ENCODE peak calls at places on chromosomes 5 and 9, in ten cellular contexts. Y, A, M, Q, U, T, N, J, C and G are unnamed samples.

GRCh38 chr5:35771321-35771720 is 85.4 kb upstream of the IL7R start:
- DNase-seq in C (peak), U (no peak), N (no peak), M (peak), T (no peak), J (no peak), Y (peak), Q (no peak), A (peak), G (no peak)

GRCh38 chr5:111043712-111044506 is 27.6 kb upstream of the TSLP start:
- DNase-seq in N (no peak), Y (no peak), Q (no peak), A (peak), J (no peak), C (peak), M (no peak), U (no peak), T (no peak), G (peak)

GRCh38 chr5:133398646-133399081 is 213.7 kb downstream of the FSTL4 start:
- DNase-seq in C (no peak), Y (no peak), U (peak), N (peak), A (no peak), Q (no peak), J (no peak), T (no peak), M (no peak), G (no peak)

GRCh38 chr5:61309115-61309514 is 22.9 kb upstream of the ZSWIM6 start:
- DNase-seq in T (no peak), N (no peak), J (no peak), C (no peak), A (no peak), Q (no peak), Y (no peak), M (no peak), U (no peak), G (no peak)

GRCh38 chr5:65127181-65127901 is 354.4 kb downstream of the ADAMTS6 start:
- DNase-seq in A (peak), C (peak), U (no peak), Y (no peak), Q (no peak), T (no peak), J (no peak), N (no peak), M (no peak), G (no peak)

GRCh38 chr5:170907758-170908157 is 45.9 kb downstream of the RANBP17 start:
- DNase-seq in M (no peak), J (no peak), U (no peak), N (no peak), Q (no peak), T (no peak), C (peak), A (no peak), Y (no peak), G (no peak)

GRCh38 chr5:79416499-79416898 is 97.4 kb downstream of the HOMER1 start:
- DNase-seq in N (no peak), U (no peak), J (no peak), C (peak), Q (peak), T (no peak), Y (no peak), M (no peak), A (no peak), G (no peak)

GRCh38 chr5:86137297-86137696 is 480.4 kb upstream of the COX7C start:
- DNase-seq in C (no peak), N (no peak), M (no peak), Y (no peak), J (no peak), Q (no peak), T (no peak), A (no peak), U (no peak), G (no peak)

GRCh38 chr5:120655828-120656435 is 191.8 kb downstream of the PRR16 start:
- DNase-seq in U (peak), M (no peak), C (peak), J (no peak), A (peak), Y (peak), Q (peak), N (no peak), T (peak), G (peak)

GRCh38 chr5:168951341-168951740 is 349.6 kb downstream of the SLIT3 start:
- DNase-seq in Y (no peak), J (no peak), T (no peak), M (peak), U (no peak), A (no peak), Q (no peak), N (no peak), C (no peak), G (no peak)

GRCh38 chr5:140408750-140409241 is 7.2 kb downstream of the ANKHD1 start:
- DNase-seq in M (no peak), T (no peak), Y (peak), A (peak), J (no peak), N (no peak), Q (no peak), U (no peak), C (no peak), G (no peak)

GRCh38 chr9:130498298-130498917 is 53.6 kb downstream of the ASS1 start:
- DNase-seq in J (no peak), T (no peak), A (peak), Y (no peak), M (no peak), U (no peak), Q (no peak), N (no peak), C (no peak), G (no peak)

GRCh38 chr9:93827545-93828330 is 127.4 kb downstream of the BARX1 start:
- DNase-seq in C (peak), J (peak), M (peak), Y (peak), Q (peak), U (peak), T (peak), A (peak), N (peak), G (peak)

GRCh38 chr5:179699640-179700298 is 1.0 kb downstream of the CANX start:
- DNase-seq in Q (peak), M (no peak), T (peak), N (peak), Y (peak), C (peak), U (peak), J (no peak), A (peak), G (peak)

GRCh38 chr9:100426532-100427365 is at the start of gene MSANTD3:
- DNase-seq in N (peak), J (peak), T (peak), M (no peak), A (peak), C (peak), U (peak), Y (peak), Q (peak), G (peak)

GRCh38 chr9:100087218-100087617 is 11.6 kb downstream of the ERP44 start:
- DNase-seq in N (no peak), T (peak), M (no peak), U (no peak), J (no peak), A (no peak), Y (no peak), Q (no peak), C (peak), G (no peak)

GRCh38 chr5:1503301-1504243 is 20.2 kb downstream of the LPCAT1 start:
- DNase-seq in C (no peak), Y (no peak), J (no peak), U (peak), M (no peak), A (no peak), T (peak), N (no peak), Q (peak), G (no peak)

GRCh38 chr9:137588311-137588710 is 2.0 kb downstream of the ZMYND19 start:
- DNase-seq in Q (no peak), A (no peak), N (no peak), J (no peak), C (no peak), T (no peak), U (no peak), Y (no peak), M (no peak), G (no peak)

GRCh38 chr9:8332296-8332695 is 532.7 kb upstream of the DMAC1 start:
- DNase-seq in U (no peak), Q (no peak), T (no peak), N (no peak), M (no peak), Y (no peak), A (no peak), C (no peak), J (no peak), G (no peak)

GRCh38 chr9:80049096-80049495 is 477.3 kb downstream of the TLE4 start:
- DNase-seq in M (no peak), A (no peak), T (no peak), Q (no peak), N (no peak), J (no peak), U (no peak), Y (no peak), C (no peak), G (no peak)

GRCh38 chr9:130845901-130846381 is 10.9 kb downstream of the ABL1 start:
- DNase-seq in N (no peak), C (peak), Y (peak), T (peak), M (no peak), A (peak), J (no peak), Q (peak), U (no peak), G (no peak)

GRCh38 chr5:139835656-139836055 is 40.0 kb downstream of the PSD2 start:
- DNase-seq in A (no peak), C (no peak), J (no peak), Q (no peak), N (no peak), T (no peak), Y (peak), M (no peak), U (no peak), G (no peak)

GRCh38 chr5:147450596-147450995 is 59.3 kb downstream of the DPYSL3 start:
- DNase-seq in T (no peak), A (peak), Q (no peak), M (no peak), C (no peak), Y (no peak), J (no peak), N (no peak), U (no peak), G (no peak)

GRCh38 chr5:107671742-107672211 is 1.0 kb upstream of the EFNA5 start:
- DNase-seq in U (no peak), J (no peak), Q (no peak), C (peak), A (peak), M (no peak), T (peak), N (no peak), Y (peak), G (peak)

GRCh38 chr5:145681686-145682085 is 153.5 kb downstream of the PRELID2 start:
- DNase-seq in A (peak), C (peak), Y (peak), Q (peak), U (peak), T (peak), M (peak), J (no peak), N (peak), G (peak)

GRCh38 chr5:134000696-134001453 is 3.9 kb downstream of the VDAC1 start:
- DNase-seq in U (no peak), C (no peak), N (no peak), J (no peak), M (no peak), Y (no peak), Q (no peak), A (no peak), T (no peak), G (no peak)

GRCh38 chr5:156000115-156000514 is 326.8 kb upstream of the SGCD start:
- DNase-seq in U (no peak), Q (no peak), Y (no peak), C (no peak), J (no peak), T (no peak), M (no peak), N (no peak), A (peak), G (no peak)

GRCh38 chr5:149990518-149991376 is 9.7 kb downstream of the TIGD6 start:
- DNase-seq in C (peak), Q (peak), N (peak), Y (peak), M (no peak), T (peak), U (peak), J (no peak), A (peak), G (peak)

GRCh38 chr9:112796485-112796884 is 45.9 kb downstream of the SNX30 start:
- DNase-seq in C (no peak), T (no peak), J (no peak), Q (no peak), A (no peak), Y (no peak), N (no peak), U (no peak), M (no peak), G (no peak)

GRCh38 chr9:96031366-96031824 is 155.9 kb downstream of the ERCC6L2 start:
- DNase-seq in Y (no peak), M (no peak), Q (peak), T (no peak), U (no peak), C (peak), J (peak), N (no peak), A (peak), G (peak)

GRCh38 chr9:80326105-80326504 is 754.3 kb downstream of the TLE4 start:
- DNase-seq in N (no peak), M (no peak), T (no peak), Y (no peak), Q (peak), U (no peak), A (peak), C (no peak), J (no peak), G (no peak)

GRCh38 chr5:55232194-55232984 is 1.0 kb downstream of the CCNO start:
- DNase-seq in T (peak), C (peak), N (no peak), M (no peak), Q (no peak), J (no peak), A (peak), Y (peak), U (peak), G (peak)

GRCh38 chr9:135474915-135475314 is 4.7 kb upstream of the PPP1R26 start:
- DNase-seq in U (peak), N (no peak), A (peak), T (peak), M (no peak), C (no peak), J (no peak), Y (peak), Q (no peak), G (peak)

GRCh38 chr9:109156705-109157104 is 10.3 kb downstream of the FRRS1L start:
- DNase-seq in A (no peak), M (no peak), T (no peak), J (no peak), C (no peak), N (no peak), Y (no peak), Q (no peak), U (no peak), G (no peak)

GRCh38 chr5:138789771-138790242 is 36.6 kb downstream of the CTNNA1 start:
- DNase-seq in U (no peak), C (peak), Q (peak), T (peak), A (peak), N (no peak), M (no peak), Y (peak), J (no peak), G (no peak)

GRCh38 chr5:88269222-88269771 is 652 bp upstream of the TMEM161B start:
- DNase-seq in C (peak), J (no peak), Y (peak), M (no peak), A (peak), N (no peak), T (peak), U (no peak), Q (peak), G (peak)

GRCh38 chr5:34009610-34010009 is 1.8 kb upstream of the AMACR start:
- DNase-seq in N (no peak), J (no peak), C (peak), M (no peak), Q (no peak), T (no peak), U (no peak), Y (no peak), A (no peak), G (peak)